ENCODE peak calls at places on chromosome 22, in eight cellular contexts. E is choroid plexus epithelial cell, P is activated B cell treated with CpG ODN at 0.5 μM for 24 hours, U is AG04450, H is HCT116, R is left lung, V is right lobe of liver, A is GM13976. I is an unnamed sample.

GRCh38 chr22:20438066-20438677 is 547 bp upstream of the SCARF2 start:
- DNase-seq in E (peak; percentile 75), P (no peak), U (no peak), H (no peak), R (no peak), V (no peak), A (no peak), I (no peak)

GRCh38 chr22:19289475-19290161 is 1.9 kb downstream of the CLTCL1 start:
- DNase-seq in E (peak; percentile 90), P (no peak), U (peak; percentile 24), H (no peak), R (no peak), V (no peak), A (no peak), I (no peak)

GRCh38 chr22:28019360-28019759 is 100.3 kb upstream of the PITPNB start:
- DNase-seq in E (no peak), P (no peak), U (no peak), H (no peak), R (no peak), V (no peak), A (no peak), I (no peak)

GRCh38 chr22:41480397-41480735 is 11.4 kb downstream of the ACO2 start:
- DNase-seq in E (peak; percentile 77), P (no peak), U (peak; percentile 66), H (no peak), R (no peak), V (no peak), A (no peak), I (no peak)

GRCh38 chr22:39416319-39416718 is 16.7 kb downstream of the TAB1 start:
- DNase-seq in E (peak; percentile 62), P (no peak), U (no peak), H (no peak), R (peak; percentile 60), V (no peak), A (no peak), I (no peak)

GRCh38 chr22:22986640-22987039 is 83.7 kb upstream of the GNAZ start:
- DNase-seq in E (no peak), P (no peak), U (no peak), H (no peak), R (no peak), V (no peak), A (no peak), I (no peak)

GRCh38 chr22:29706991-29707390 is 12.8 kb upstream of the CABP7 start:
- DNase-seq in E (no peak), P (no peak), U (no peak), H (no peak), R (no peak), V (no peak), A (no peak), I (no peak)

GRCh38 chr22:43789452-43789851 is 22.7 kb downstream of the EFCAB6 start:
- DNase-seq in E (peak; percentile 44), P (no peak), U (peak; percentile 46), H (no peak), R (no peak), V (no peak), A (no peak), I (no peak)

GRCh38 chr22:22823126-22823804 is 64.4 kb upstream of the IGLL5 start:
- DNase-seq in E (no peak), P (no peak), U (no peak), H (no peak), R (no peak), V (no peak), A (no peak), I (no peak)

GRCh38 chr22:48096846-48097665 is 1334.6 kb downstream of the TBC1D22A start:
- DNase-seq in E (no peak), P (no peak), U (no peak), H (no peak), R (no peak), V (no peak), A (no peak), I (no peak)

GRCh38 chr22:40958329-40958728 is 7.2 kb downstream of the RBX1 start:
- DNase-seq in E (no peak), P (no peak), U (no peak), H (no peak), R (no peak), V (no peak), A (no peak), I (no peak)

GRCh38 chr22:41648431-41648830 is 27.3 kb downstream of the XRCC6 start:
- DNase-seq in E (peak; percentile 5), P (no peak), U (no peak), H (no peak), R (no peak), V (no peak), A (no peak), I (no peak)

GRCh38 chr22:44917372-44918165 is 92.2 kb downstream of the PHF21B start:
- DNase-seq in E (no peak), P (no peak), U (no peak), H (no peak), R (peak; percentile 45), V (no peak), A (no peak), I (no peak)

GRCh38 chr22:37486224-37486845 is at the start of gene MFNG:
- DNase-seq in E (peak; percentile 48), P (peak; percentile 73), U (no peak), H (no peak), R (peak; percentile 97), V (peak; percentile 84), A (peak; percentile 96), I (peak; percentile 26)

GRCh38 chr22:17305076-17305475 is 64.2 kb upstream of the CECR2 start:
- DNase-seq in E (no peak), P (no peak), U (no peak), H (no peak), R (no peak), V (no peak), A (no peak), I (no peak)

GRCh38 chr22:31240011-31240410 is 27.9 kb downstream of the LIMK2 start:
- DNase-seq in E (peak; percentile 68), P (no peak), U (no peak), H (no peak), R (no peak), V (no peak), A (no peak), I (no peak)

GRCh38 chr22:31235076-31235475 is 23.0 kb downstream of the LIMK2 start:
- DNase-seq in E (peak; percentile 19), P (no peak), U (no peak), H (no peak), R (no peak), V (no peak), A (no peak), I (no peak)

GRCh38 chr22:31241200-31241599 is 29.1 kb downstream of the LIMK2 start:
- DNase-seq in E (peak; percentile 65), P (no peak), U (no peak), H (no peak), R (no peak), V (no peak), A (no peak), I (no peak)

GRCh38 chr22:31241936-31242335 is 29.8 kb downstream of the LIMK2 start:
- DNase-seq in E (peak; percentile 47), P (no peak), U (no peak), H (no peak), R (no peak), V (no peak), A (no peak), I (no peak)

GRCh38 chr22:31238057-31238456 is 26.0 kb downstream of the LIMK2 start:
- DNase-seq in E (no peak), P (no peak), U (no peak), H (no peak), R (no peak), V (no peak), A (peak; percentile 50), I (no peak)
- TF ChIP-seq CTCF in E (no peak), P (no peak), U (no peak), H (no peak), R (no peak), V (no peak), A (no peak), I (no peak)

GRCh38 chr22:50298266-50298637 is 9.2 kb downstream of the PLXNB2 start:
- DNase-seq in E (no peak), P (no peak), U (no peak), H (no peak), R (no peak), V (no peak), A (no peak), I (no peak)
- TF ChIP-seq CTCF in E (no peak), P (no peak), U (no peak), H (no peak), R (no peak), V (no peak), A (no peak), I (no peak)

GRCh38 chr22:24119476-24119875 is 61.8 kb upstream of the SUSD2 start:
- DNase-seq in E (no peak), P (no peak), U (no peak), H (no peak), R (peak; percentile 42), V (no peak), A (no peak), I (no peak)

GRCh38 chr22:24120029-24120428 is 61.3 kb upstream of the SUSD2 start:
- DNase-seq in E (no peak), P (no peak), U (no peak), H (no peak), R (peak; percentile 24), V (no peak), A (no peak), I (no peak)

GRCh38 chr22:24118689-24119384 is 62.5 kb upstream of the SUSD2 start:
- DNase-seq in E (no peak), P (no peak), U (no peak), H (no peak), R (peak; percentile 54), V (no peak), A (no peak), I (no peak)

GRCh38 chr22:24115247-24116207 is 65.8 kb upstream of the SUSD2 start:
- DNase-seq in E (no peak), P (no peak), U (no peak), H (no peak), R (peak; percentile 24), V (no peak), A (no peak), I (no peak)

GRCh38 chr22:24117942-24118341 is 63.3 kb upstream of the SUSD2 start:
- DNase-seq in E (no peak), P (no peak), U (no peak), H (no peak), R (peak; percentile 36), V (no peak), A (no peak), I (no peak)
- TF ChIP-seq CTCF in E (no peak), P (no peak), U (no peak), H (peak; percentile 28), R (no peak), V (no peak), A (no peak), I (no peak)

GRCh38 chr22:32905400-32905799 is 103.9 kb downstream of the TIMP3 start:
- DNase-seq in E (no peak), P (no peak), U (no peak), H (no peak), R (no peak), V (no peak), A (no peak), I (no peak)

GRCh38 chr22:32897400-32897799 is 95.9 kb downstream of the TIMP3 start:
- DNase-seq in E (peak; percentile 57), P (no peak), U (no peak), H (no peak), R (no peak), V (no peak), A (no peak), I (no peak)

GRCh38 chr22:32900856-32901255 is 99.4 kb downstream of the TIMP3 start:
- DNase-seq in E (no peak), P (no peak), U (no peak), H (no peak), R (no peak), V (no peak), A (no peak), I (no peak)

GRCh38 chr22:32904044-32904443 is 102.5 kb downstream of the TIMP3 start:
- DNase-seq in E (peak; percentile 72), P (no peak), U (no peak), H (peak; percentile 51), R (no peak), V (no peak), A (no peak), I (no peak)

GRCh38 chr22:32901925-32902324 is 100.4 kb downstream of the TIMP3 start:
- DNase-seq in E (no peak), P (no peak), U (no peak), H (no peak), R (no peak), V (no peak), A (no peak), I (no peak)
- TF ChIP-seq CTCF in E (peak; percentile 31), P (no peak), U (no peak), H (peak; percentile 14), R (no peak), V (no peak), A (no peak), I (no peak)

I was measured in GM12878.